ENCODE peak calls at places on chromosomes 5 and 9, in nine cellular contexts. E is cardiac fibroblast, S is Calu3, V is uterus, O is glutamatergic neuron, R is GM13976, Q is neural progenitor cell, Z is progenitor cell of endocrine pancreas, T is WERI-Rb-1. I is an unnamed sample.

GRCh38 chr5:68565427-68565826 is 349.9 kb downstream of the PIK3R1 start:
- DNase-seq in E (no peak), S (no peak), V (no peak), O (no peak), R (no peak), Q (no peak), Z (no peak), T (peak), I (no peak)

GRCh38 chr5:73030995-73031394 is 75.2 kb downstream of the FCHO2 start:
- DNase-seq in E (peak), S (peak), V (no peak), O (no peak), R (no peak), Q (peak), Z (peak), T (no peak), I (no peak)

GRCh38 chr9:81077572-81077971 is 611.8 kb downstream of the TLE1 start:
- DNase-seq in E (no peak), S (no peak), V (no peak), O (no peak), R (no peak), Q (no peak), Z (no peak), T (no peak), I (no peak)

GRCh38 chr9:21153688-21154608 is 12.3 kb upstream of the IFNW1 start:
- DNase-seq in E (peak), S (peak), V (no peak), O (no peak), R (peak), Q (peak), Z (no peak), T (peak), I (peak)

GRCh38 chr5:78405820-78406750 is 45.7 kb downstream of the SCAMP1 start:
- DNase-seq in E (peak), S (no peak), V (no peak), O (no peak), R (no peak), Q (no peak), Z (no peak), T (no peak), I (no peak)

GRCh38 chr9:9318959-9319505 is 1293.8 kb downstream of the PTPRD start:
- DNase-seq in E (no peak), S (peak), V (no peak), O (no peak), R (no peak), Q (no peak), Z (no peak), T (no peak), I (no peak)

GRCh38 chr5:93162201-93162654 is 418.8 kb downstream of the NR2F1-AS1 start:
- DNase-seq in E (peak), S (peak), V (no peak), O (peak), R (no peak), Q (peak), Z (no peak), T (no peak), I (peak)

GRCh38 chr5:56080375-56081052 is 85.8 kb upstream of the IL6ST start:
- DNase-seq in E (no peak), S (no peak), V (no peak), O (no peak), R (no peak), Q (no peak), Z (no peak), T (no peak), I (no peak)

DNA sequence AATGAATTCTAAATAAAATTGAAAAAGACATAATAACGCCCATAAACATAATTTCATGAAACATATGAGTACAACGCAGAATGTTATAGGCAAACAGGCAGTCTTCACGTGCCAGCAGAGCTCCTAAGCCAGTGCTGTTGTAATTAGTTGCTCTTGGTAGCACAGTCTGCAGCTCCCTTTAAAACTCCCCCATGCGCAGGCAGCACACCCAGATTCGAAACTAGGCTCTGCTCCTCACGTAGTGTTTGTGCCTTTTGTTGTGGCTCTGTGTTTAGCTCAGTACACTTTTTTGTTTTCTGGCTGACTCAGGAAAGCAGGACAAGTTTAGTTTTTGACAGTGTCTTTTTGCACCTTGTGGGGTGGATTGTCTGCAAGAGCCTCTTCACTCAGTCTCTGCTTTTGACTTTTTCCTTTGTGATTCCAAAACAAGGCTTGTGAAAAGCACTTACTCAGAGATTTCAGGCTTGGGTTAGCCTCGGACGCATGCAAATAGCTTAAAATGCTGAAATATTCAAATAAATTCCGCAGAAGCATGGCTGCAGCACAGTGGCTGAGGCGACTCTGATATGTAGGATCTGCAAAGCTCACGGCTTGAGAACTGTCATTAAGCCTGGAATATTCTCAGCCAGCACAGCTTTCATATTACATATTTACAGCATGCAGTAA is 113.6 kb downstream of the IRX1 start:
- DNase-seq in E (no peak), S (no peak), V (no peak), O (no peak), R (no peak), Q (peak), Z (no peak), T (no peak), I (no peak)
- TF ChIP-seq CTCF in E (no peak), S (no peak), V (no peak), O (no peak), R (no peak), Q (no peak), Z (no peak), T (no peak), I (no peak)

GRCh38 chr5:126686451-126687126 is 85.8 kb downstream of the PHAX start:
- DNase-seq in E (no peak), S (no peak), V (no peak), O (no peak), R (peak), Q (no peak), Z (no peak), T (no peak), I (no peak)

GRCh38 chr5:126680215-126680817 is 79.6 kb downstream of the PHAX start:
- DNase-seq in E (peak), S (no peak), V (no peak), O (no peak), R (peak), Q (peak), Z (no peak), T (peak), I (peak)

GRCh38 chr5:126681970-126682369 is 81.2 kb downstream of the PHAX start:
- DNase-seq in E (no peak), S (no peak), V (no peak), O (no peak), R (no peak), Q (no peak), Z (no peak), T (no peak), I (no peak)

DNA sequence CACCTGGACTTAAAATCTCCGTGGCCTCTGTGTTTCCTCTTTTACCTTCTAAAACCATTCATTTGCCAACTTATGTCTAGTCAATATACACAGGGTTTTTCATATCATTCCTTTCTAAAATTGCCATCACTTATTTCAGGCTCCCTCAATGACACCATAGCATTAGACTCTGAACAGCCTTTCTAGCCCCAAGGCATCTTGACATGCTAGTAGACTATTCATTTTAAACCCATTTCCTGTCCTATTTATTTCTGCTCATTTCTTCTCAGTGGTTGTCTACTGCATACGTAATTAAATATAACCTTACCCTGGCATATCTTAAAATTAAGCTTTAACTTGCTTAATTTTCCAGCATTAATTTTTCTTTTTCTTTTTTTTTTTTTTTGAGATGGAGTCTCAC is 83.2 kb downstream of the PHAX start:
- DNase-seq in E (no peak), S (no peak), V (no peak), O (no peak), R (no peak), Q (no peak), Z (no peak), T (no peak), I (no peak)
- TF ChIP-seq CTCF in E (no peak), S (no peak), V (no peak), O (no peak), R (no peak), Q (no peak), Z (no peak), T (no peak), I (no peak)

GRCh38 chr5:128264567-128264966 is 181.0 kb downstream of the SLC12A2 start:
- DNase-seq in E (no peak), S (no peak), V (no peak), O (no peak), R (no peak), Q (no peak), Z (no peak), T (no peak), I (no peak)
- TF ChIP-seq CTCF in E (no peak), S (no peak), V (no peak), O (no peak), R (no peak), Q (no peak), Z (no peak), T (no peak), I (no peak)

GRCh38 chr9:108411632-108412031 is 444.2 kb downstream of the ACTL7B start:
- DNase-seq in E (no peak), S (no peak), V (no peak), O (no peak), R (no peak), Q (no peak), Z (no peak), T (no peak), I (no peak)

GRCh38 chr9:108417726-108418125 is 438.1 kb downstream of the ACTL7B start:
- DNase-seq in E (no peak), S (no peak), V (no peak), O (no peak), R (no peak), Q (no peak), Z (no peak), T (no peak), I (no peak)

GRCh38 chr9:108412755-108413154 is 443.0 kb downstream of the ACTL7B start:
- DNase-seq in E (no peak), S (peak), V (no peak), O (no peak), R (no peak), Q (peak), Z (no peak), T (peak), I (no peak)

GRCh38 chr9:108419379-108419778 is 436.4 kb downstream of the ACTL7B start:
- DNase-seq in E (no peak), S (no peak), V (no peak), O (no peak), R (no peak), Q (no peak), Z (no peak), T (no peak), I (no peak)

GRCh38 chr9:108416321-108416720 is 439.5 kb downstream of the ACTL7B start:
- DNase-seq in E (no peak), S (peak), V (no peak), O (no peak), R (no peak), Q (no peak), Z (no peak), T (no peak), I (no peak)
- TF ChIP-seq CTCF in E (peak), S (no peak), V (no peak), O (no peak), R (no peak), Q (peak), Z (no peak), T (peak), I (no peak)